ENCODE peak calls at places on chromosomes 4 and X, in four cellular contexts. One of them, this sample, is unnamed.

GRCh38 chr4:85151349-85151748 is 184.9 kb upstream of the WDFY3 start:
- DNase-seq in neuronal stem cell: no peak
- DNase-seq in PC-3: no peak
- DNase-seq in IMR-90: no peak
- DNase-seq in this sample: no peak

GRCh38 chr4:110020139-110020538 is 107.5 kb downstream of the EGF start:
- DNase-seq in PC-3: no peak
- DNase-seq in IMR-90: peak; percentile 14
- DNase-seq in neuronal stem cell: peak; percentile 24
- DNase-seq in this sample: no peak

GRCh38 chr4:1685604-1686150 is 1.6 kb upstream of the FAM53A start:
- DNase-seq in IMR-90: no peak
- DNase-seq in PC-3: no peak
- DNase-seq in neuronal stem cell: no peak
- DNase-seq in this sample: no peak

GRCh38 chr4:25161599-25161960 is 1.3 kb upstream of the SEPSECS start:
- DNase-seq in neuronal stem cell: no peak
- DNase-seq in PC-3: peak; percentile 42
- DNase-seq in IMR-90: no peak
- DNase-seq in this sample: no peak

GRCh38 chrX:129678176-129678880 is 23.6 kb upstream of the APLN start:
- DNase-seq in IMR-90: no peak
- DNase-seq in neuronal stem cell: no peak
- DNase-seq in PC-3: peak; percentile 81
- DNase-seq in this sample: no peak

GRCh38 chr4:29970626-29971025 is 749.5 kb upstream of the PCDH7 start:
- DNase-seq in IMR-90: no peak
- DNase-seq in neuronal stem cell: peak; percentile 8
- DNase-seq in PC-3: peak; percentile 50
- DNase-seq in this sample: no peak

GRCh38 chr4:52098618-52099017 is 47.5 kb downstream of the SPATA18 start:
- DNase-seq in IMR-90: no peak
- DNase-seq in neuronal stem cell: no peak
- DNase-seq in PC-3: peak; percentile 62
- DNase-seq in this sample: no peak

GRCh38 chr4:67122029-67122428 is 423.3 kb downstream of the CENPC start:
- DNase-seq in PC-3: peak; percentile 66
- DNase-seq in IMR-90: no peak
- DNase-seq in neuronal stem cell: no peak
- DNase-seq in this sample: no peak

GRCh38 chr4:21476753-21477152 is 471.8 kb downstream of the KCNIP4 start:
- DNase-seq in PC-3: peak; percentile 26
- DNase-seq in neuronal stem cell: peak; percentile 65
- DNase-seq in IMR-90: no peak
- DNase-seq in this sample: no peak

GRCh38 chr4:159055851-159056250 is 47.0 kb upstream of the RAPGEF2 start:
- DNase-seq in neuronal stem cell: no peak
- DNase-seq in IMR-90: no peak
- DNase-seq in PC-3: no peak
- DNase-seq in this sample: no peak

GRCh38 chr4:53150631-53151488 is 215.0 kb downstream of the SCFD2 start:
- DNase-seq in IMR-90: peak; percentile 36
- DNase-seq in PC-3: no peak
- DNase-seq in neuronal stem cell: no peak
- DNase-seq in this sample: no peak

GRCh38 chrX:150635952-150636351 is 57.2 kb upstream of the MTMR1 start:
- DNase-seq in PC-3: peak; percentile 76
- DNase-seq in IMR-90: peak; percentile 84
- DNase-seq in neuronal stem cell: no peak
- DNase-seq in this sample: peak; percentile 13

GRCh38 chr4:88702780-88703179 is 5.2 kb upstream of the NAP1L5 start:
- DNase-seq in PC-3: no peak
- DNase-seq in neuronal stem cell: no peak
- DNase-seq in IMR-90: peak; percentile 23
- DNase-seq in this sample: no peak

GRCh38 chr4:158094413-158095110 is 78.3 kb downstream of the GASK1B start:
- DNase-seq in IMR-90: peak; percentile 71
- DNase-seq in PC-3: peak; percentile 93
- DNase-seq in neuronal stem cell: no peak
- DNase-seq in this sample: peak; percentile 56

GRCh38 chrX:115504167-115504566 is 56.8 kb upstream of the PLS3 start:
- DNase-seq in neuronal stem cell: no peak
- DNase-seq in PC-3: no peak
- DNase-seq in IMR-90: no peak
- DNase-seq in this sample: no peak

GRCh38 chrX:118761950-118762725 is 34.7 kb downstream of the IL13RA1 start:
- DNase-seq in IMR-90: no peak
- DNase-seq in PC-3: peak; percentile 7
- DNase-seq in neuronal stem cell: peak; percentile 6
- DNase-seq in this sample: no peak

GRCh38 chrX:136191171-136191570 is 43.8 kb downstream of the FHL1 start:
- DNase-seq in neuronal stem cell: no peak
- DNase-seq in PC-3: no peak
- DNase-seq in IMR-90: no peak
- DNase-seq in this sample: no peak

GRCh38 chr4:168097161-168097560 is 4.8 kb downstream of the ANXA10 start:
- DNase-seq in PC-3: no peak
- DNase-seq in IMR-90: no peak
- DNase-seq in neuronal stem cell: no peak
- DNase-seq in this sample: no peak

GRCh38 chr4:2728221-2728620 is 27.9 kb downstream of the TNIP2 start:
- DNase-seq in IMR-90: no peak
- DNase-seq in PC-3: no peak
- DNase-seq in neuronal stem cell: no peak
- DNase-seq in this sample: no peak

GRCh38 chrX:2526390-2526789 is 25.6 kb upstream of the DHRSX start:
- DNase-seq in IMR-90: no peak
- DNase-seq in PC-3: no peak
- DNase-seq in neuronal stem cell: no peak
- DNase-seq in this sample: no peak
- H2AFZ ChIP-seq in IMR-90: no peak overlapping the region
- H2AFZ ChIP-seq in PC-3: no peak overlapping the region
- H2AFZ ChIP-seq in neuronal stem cell: no peak overlapping the region
- H2AFZ ChIP-seq in this sample: no peak overlapping the region

GRCh38 chrX:46130246-46130645 is 415.0 kb downstream of the ZNF674 start:
- DNase-seq in neuronal stem cell: peak; percentile 40
- DNase-seq in PC-3: no peak
- DNase-seq in IMR-90: no peak
- DNase-seq in this sample: no peak

GRCh38 chrX:46125139-46125538 is 420.1 kb downstream of the ZNF674 start:
- DNase-seq in IMR-90: no peak
- DNase-seq in PC-3: no peak
- DNase-seq in neuronal stem cell: no peak
- DNase-seq in this sample: no peak
- H3K9ac ChIP-seq in IMR-90: no peak overlapping the region
- H3K9ac ChIP-seq in PC-3: no peak overlapping the region
- H3K9ac ChIP-seq in neuronal stem cell: no peak overlapping the region
- H3K9ac ChIP-seq in this sample: no peak overlapping the region

GRCh38 chr4:184825394-184826314 is at the start of gene ACSL1:
- DNase-seq in PC-3: peak; percentile 58
- DNase-seq in neuronal stem cell: peak; percentile 69
- DNase-seq in IMR-90: peak; percentile 53
- DNase-seq in this sample: no peak
- H2AFZ ChIP-seq in PC-3: peak within 1 kb of the TSS; percentile 81
- H2AFZ ChIP-seq in neuronal stem cell: peak within 1 kb of the TSS; percentile 98
- H2AFZ ChIP-seq in IMR-90: peak within 1 kb of the TSS; percentile 97
- H2AFZ ChIP-seq in this sample: peak within 1 kb of the TSS; percentile 84

GRCh38 chr4:8270418-8270771 is 841 bp downstream of the HTRA3 start:
- DNase-seq in IMR-90: no peak
- DNase-seq in neuronal stem cell: no peak
- DNase-seq in PC-3: no peak
- DNase-seq in this sample: no peak
- H3K9ac ChIP-seq in IMR-90: no peak overlapping the region
- H3K9ac ChIP-seq in neuronal stem cell: no peak overlapping the region
- H3K9ac ChIP-seq in PC-3: no peak overlapping the region
- H3K9ac ChIP-seq in this sample: no peak overlapping the region

This sample was measured in keratinocyte.